ENCODE peak calls at places on chromosomes 2 and 18, in nine cellular contexts. F, D, S, L, G, O, R, N and Z are unnamed samples. For H3K36me3, the result is how much of the 10 kb centered on the place peaks cover.

GRCh38 chr2:95056461-95057459 is 31.3 kb downstream of the MAL start:
- DNase-seq in F (peak), D (no peak), S (no peak), L (no peak), G (no peak), O (no peak), R (no peak), N (peak), Z (no peak)

GRCh38 chr2:64998658-64999061 is 9.5 kb downstream of the SLC1A4 start:
- DNase-seq in F (peak), D (no peak), S (peak), L (no peak), G (no peak), O (peak), R (no peak), N (no peak), Z (no peak)

GRCh38 chr2:215738360-215738759 is 275.0 kb downstream of the MREG start:
- DNase-seq in F (no peak), D (no peak), S (no peak), L (no peak), G (no peak), O (no peak), R (no peak), N (no peak), Z (no peak)

GRCh38 chr18:37019157-37019571 is 190.2 kb downstream of the KIAA1328 start:
- DNase-seq in F (peak), D (peak), S (peak), L (no peak), G (peak), O (peak), R (no peak), N (no peak), Z (no peak)

GRCh38 chr18:74742573-74742972 is 144.9 kb downstream of the ZNF407 start:
- DNase-seq in F (peak), D (no peak), S (no peak), L (no peak), G (no peak), O (no peak), R (no peak), N (no peak), Z (no peak)

GRCh38 chr18:47830772-47831171 is 99.7 kb downstream of the SMAD2 start:
- DNase-seq in F (peak), D (no peak), S (no peak), L (no peak), G (no peak), O (no peak), R (no peak), N (no peak), Z (no peak)

GRCh38 chr2:101796825-101797600 is 99.5 kb downstream of the MAP4K4 start:
- DNase-seq in F (no peak), D (no peak), S (no peak), L (no peak), G (no peak), O (no peak), R (no peak), N (no peak), Z (no peak)

GRCh38 chr2:134314202-134314601 is 60.3 kb downstream of the MGAT5 start:
- DNase-seq in F (no peak), D (no peak), S (no peak), L (no peak), G (no peak), O (no peak), R (no peak), N (no peak), Z (no peak)

GRCh38 chr18:475202-475624 is 25.3 kb downstream of the COLEC12 start:
- DNase-seq in F (peak), D (no peak), S (peak), L (no peak), G (no peak), O (peak), R (peak), N (no peak), Z (no peak)

GRCh38 chr2:205032093-205032551 is 486.8 kb downstream of the PARD3B start:
- DNase-seq in F (no peak), D (no peak), S (no peak), L (no peak), G (no peak), O (no peak), R (no peak), N (no peak), Z (no peak)

GRCh38 chr2:10412380-10412779 is 35.7 kb downstream of the ODC1 start:
- DNase-seq in F (no peak), D (no peak), S (peak), L (no peak), G (peak), O (peak), R (no peak), N (no peak), Z (no peak)

DNA sequence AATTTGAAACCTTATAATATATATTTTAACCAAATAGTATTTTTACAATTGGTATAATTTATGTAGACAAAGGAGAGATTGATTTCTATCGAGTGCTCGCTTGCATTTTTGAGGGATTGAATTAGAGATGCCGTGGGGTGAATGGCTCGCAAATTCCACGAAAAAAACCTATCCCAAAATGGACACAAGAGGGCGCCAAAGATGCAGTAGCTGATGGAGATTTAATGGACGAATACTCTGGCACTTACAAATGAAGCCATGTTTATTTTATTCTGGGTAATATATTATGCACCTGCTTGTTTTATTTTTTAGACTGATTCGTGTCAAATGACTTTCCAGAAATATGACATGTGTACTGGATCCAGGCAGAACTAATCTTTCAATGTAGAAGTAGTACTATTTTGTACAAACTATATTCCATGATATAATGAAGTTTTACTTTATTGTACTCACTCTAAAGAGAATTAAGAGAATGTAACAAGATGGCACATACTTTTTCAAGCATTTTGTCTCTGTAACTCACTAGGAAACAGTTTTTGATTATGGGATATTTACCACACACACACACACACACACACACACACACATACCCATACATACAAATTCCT is 505.4 kb downstream of the PLCL1 start:
- DNase-seq in F (peak), D (peak), S (peak), L (no peak), G (peak), O (peak), R (no peak), N (peak), Z (no peak)
- TF ChIP-seq CTCF in F (peak), D (peak), S (peak), L (peak), G (peak), O (peak), R (peak), N (peak), Z (peak)

GRCh38 chr2:58057890-58058590 is 11.4 kb downstream of the VRK2 start:
- DNase-seq in F (no peak), D (no peak), S (no peak), L (no peak), G (no peak), O (no peak), R (no peak), N (no peak), Z (no peak)

GRCh38 chr2:58067001-58067400 is 20.4 kb downstream of the VRK2 start:
- DNase-seq in F (no peak), D (no peak), S (no peak), L (no peak), G (no peak), O (no peak), R (no peak), N (no peak), Z (no peak)

GRCh38 chr2:58064136-58064535 is 17.5 kb downstream of the VRK2 start:
- DNase-seq in F (no peak), D (no peak), S (no peak), L (no peak), G (no peak), O (no peak), R (no peak), N (no peak), Z (no peak)

GRCh38 chr2:58065248-58065647 is 18.6 kb downstream of the VRK2 start:
- DNase-seq in F (no peak), D (no peak), S (no peak), L (no peak), G (no peak), O (no peak), R (no peak), N (no peak), Z (no peak)

GRCh38 chr2:58063641-58064040 is 17.0 kb downstream of the VRK2 start:
- DNase-seq in F (peak), D (no peak), S (peak), L (no peak), G (no peak), O (no peak), R (no peak), N (no peak), Z (no peak)
- H3K36me3 ChIP-seq in F (under half), D (under half), S (under half), L (under half), G (under half), O (under half), R (under half), N (under half), Z (under half)

GRCh38 chr2:218289639-218290315 is 2.5 kb downstream of the TMBIM1 start:
- DNase-seq in F (peak), D (peak), S (no peak), L (no peak), G (no peak), O (no peak), R (no peak), N (no peak), Z (no peak)
- H3K4me3 ChIP-seq in F (peak), D (peak), S (peak), L (peak), G (no peak), O (no peak), R (peak), N (peak), Z (peak)

DNA sequence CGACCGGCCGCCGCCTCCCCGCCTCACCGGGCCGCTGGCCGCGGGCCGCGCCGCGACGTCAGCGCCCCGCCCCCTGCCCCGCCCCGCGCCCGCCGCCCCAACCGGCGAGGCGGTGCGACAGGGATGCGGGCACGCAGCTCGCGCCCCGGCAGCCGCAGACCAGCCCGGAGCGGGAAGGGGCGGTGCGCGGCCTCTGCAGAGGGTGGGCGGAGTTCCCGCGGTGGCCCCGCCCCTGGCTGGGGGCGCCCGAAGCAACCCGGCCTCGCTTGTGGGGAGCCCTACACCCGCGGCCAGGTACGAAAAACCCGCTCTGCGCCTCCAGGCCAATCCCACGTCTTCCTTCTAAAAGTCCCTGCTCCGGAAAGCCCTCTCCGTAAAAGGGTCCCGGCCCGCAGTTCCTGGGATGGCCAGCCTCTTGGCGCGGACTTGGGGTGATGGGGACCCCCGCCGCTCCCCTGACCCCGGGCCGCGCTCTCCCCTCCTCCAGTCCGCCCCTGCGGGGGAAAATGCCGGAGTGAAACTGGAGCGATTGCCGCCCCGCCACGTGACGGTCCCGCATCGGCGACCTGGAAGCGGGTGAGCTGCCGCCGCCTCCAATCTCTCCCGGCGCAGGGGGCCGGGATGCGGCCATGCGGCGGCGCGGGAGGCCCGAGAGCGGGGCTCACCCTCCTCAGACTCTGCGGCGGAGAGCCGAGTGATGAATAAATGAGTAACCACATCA is at the start of gene RAB11FIP5:
- DNase-seq in F (peak), D (peak), S (peak), L (peak), G (peak), O (peak), R (peak), N (peak), Z (peak)
- TF ChIP-seq CTCF in F (no peak), D (no peak), S (no peak), L (no peak), G (peak), O (no peak), R (peak), N (no peak), Z (no peak)

GRCh38 chr18:76358774-76359173 is 136.3 kb downstream of the ZNF516 start:
- DNase-seq in F (no peak), D (no peak), S (no peak), L (no peak), G (no peak), O (no peak), R (no peak), N (no peak), Z (no peak)
- H3K36me3 ChIP-seq in F (under half), D (under half), S (under half), L (half or more), G (under half), O (under half), R (under half), N (under half), Z (under half)

DNA sequence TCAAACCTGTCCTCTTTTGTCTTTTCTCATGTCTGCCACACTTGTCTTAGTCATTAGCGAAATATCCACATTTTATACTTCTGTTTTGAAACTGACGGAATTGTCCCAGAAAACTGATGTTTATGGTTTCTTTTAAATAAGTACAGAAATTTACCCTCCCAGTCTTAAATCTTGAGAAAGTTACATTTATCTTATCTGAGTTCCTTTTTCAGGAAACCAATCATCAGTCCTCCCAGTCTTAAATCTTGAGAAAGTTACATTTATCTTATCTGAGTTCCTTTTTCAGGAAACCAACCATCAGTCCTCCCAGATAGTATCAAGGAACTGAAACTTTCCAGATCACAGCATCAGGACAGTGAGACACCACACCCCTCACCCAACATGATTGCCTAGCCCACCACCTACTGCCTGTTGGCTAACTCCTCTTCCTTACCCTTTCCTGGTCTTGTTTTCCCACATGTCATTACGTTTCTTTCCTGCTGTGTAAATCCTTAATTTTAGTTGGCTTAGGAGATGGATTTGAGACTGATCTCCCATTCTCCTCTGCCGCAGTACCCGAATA is 247.7 kb downstream of the PTPRM start:
- DNase-seq in F (no peak), D (no peak), S (no peak), L (no peak), G (no peak), O (no peak), R (no peak), N (no peak), Z (no peak)
- H3K4me3 ChIP-seq in F (no peak), D (no peak), S (no peak), L (no peak), G (no peak), O (no peak), R (no peak), N (no peak), Z (no peak)

GRCh38 chr18:13217466-13217961 is 1.0 kb upstream of the LDLRAD4 start:
- DNase-seq in F (peak), D (peak), S (no peak), L (peak), G (peak), O (peak), R (peak), N (peak), Z (peak)
- TF ChIP-seq CTCF in F (no peak), D (no peak), S (no peak), L (no peak), G (no peak), O (no peak), R (no peak), N (peak), Z (no peak)

GRCh38 chr2:229779650-229780049 is 65.3 kb upstream of the DNER start:
- DNase-seq in F (peak), D (no peak), S (no peak), L (no peak), G (no peak), O (no peak), R (no peak), N (no peak), Z (no peak)

GRCh38 chr2:229777716-229778115 is 63.4 kb upstream of the DNER start:
- DNase-seq in F (no peak), D (no peak), S (no peak), L (no peak), G (no peak), O (no peak), R (no peak), N (no peak), Z (no peak)

GRCh38 chr2:229784791-229785190 is 70.4 kb upstream of the DNER start:
- DNase-seq in F (peak), D (no peak), S (no peak), L (no peak), G (no peak), O (no peak), R (no peak), N (no peak), Z (no peak)

GRCh38 chr2:229783108-229783721 is 68.9 kb upstream of the DNER start:
- DNase-seq in F (no peak), D (no peak), S (no peak), L (no peak), G (no peak), O (no peak), R (no peak), N (no peak), Z (no peak)

GRCh38 chr2:229780856-229781773 is 66.8 kb upstream of the DNER start:
- DNase-seq in F (peak), D (peak), S (peak), L (no peak), G (peak), O (peak), R (no peak), N (no peak), Z (no peak)
- H3K36me3 ChIP-seq in F (under half), D (under half), S (under half), L (half or more), G (under half), O (under half), R (half or more), N (under half), Z (under half)

DNA sequence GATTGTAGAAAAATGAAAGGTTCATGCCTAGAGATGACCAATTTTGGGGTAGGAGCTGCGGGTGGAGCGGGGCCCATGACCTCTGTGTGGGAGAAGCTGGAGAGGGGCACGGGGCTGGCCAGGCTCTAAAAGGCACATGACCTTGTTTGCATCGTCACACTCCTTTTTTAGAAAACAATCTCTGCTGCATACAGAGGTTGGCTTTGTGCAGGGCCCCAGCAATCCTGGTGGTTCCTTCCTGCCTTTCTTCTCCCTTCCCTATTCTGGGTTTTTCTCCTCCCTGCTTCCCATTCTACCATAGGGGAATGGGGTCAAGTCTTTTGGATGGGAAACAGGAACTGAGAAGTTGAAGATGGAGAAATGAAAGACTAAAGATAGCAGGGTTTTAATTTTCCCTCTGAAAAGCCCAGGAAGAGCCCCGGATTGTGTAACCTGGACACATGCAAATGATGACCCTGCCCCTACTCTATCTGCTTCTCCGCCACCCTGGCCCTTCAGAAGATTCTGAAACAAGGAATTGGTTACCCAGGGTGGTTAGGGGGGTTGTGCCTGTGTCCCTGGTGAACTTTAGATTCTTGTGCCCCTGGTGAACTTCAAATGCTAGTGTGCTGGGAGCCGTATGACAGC is 53.9 kb downstream of the ASAP2 start:
- DNase-seq in F (no peak), D (no peak), S (no peak), L (no peak), G (no peak), O (no peak), R (no peak), N (no peak), Z (no peak)
- H3K4me3 ChIP-seq in F (no peak), D (no peak), S (no peak), L (no peak), G (no peak), O (no peak), R (no peak), N (no peak), Z (no peak)

GRCh38 chr2:159904565-159905281 is 106.7 kb upstream of the CD302 start:
- DNase-seq in F (no peak), D (peak), S (no peak), L (peak), G (peak), O (peak), R (no peak), N (peak), Z (peak)
- TF ChIP-seq CTCF in F (no peak), D (no peak), S (no peak), L (no peak), G (no peak), O (no peak), R (no peak), N (no peak), Z (no peak)